ENCODE peak calls at places on chromosomes 12 and 14, in four cellular contexts. E is GM04504; A is activated naive CD8-positive, alpha-beta T cell treated with anti-CD3 and anti-CD28 coated beads, Interleukin-2, amount 50 U/mL, for 16 hours; V is HT-29. P is an unnamed sample.

GRCh38 chr12:72207094-72207493 is 65.1 kb upstream of the TRHDE start:
- DNase-seq in V (no peak), E (no peak), A (no peak), P (no peak)

GRCh38 chr14:56815301-56815700 is 5.0 kb upstream of the OTX2 start:
- DNase-seq in E (no peak), A (no peak), V (no peak), P (no peak)

GRCh38 chr14:22850944-22851790 is 14.8 kb downstream of the MMP14 start:
- DNase-seq in A (no peak), E (peak), V (no peak), P (no peak)

GRCh38 chr12:50934371-50934851 is 17.9 kb upstream of the HIGD1C start:
- DNase-seq in V (no peak), E (peak), A (no peak), P (no peak)

GRCh38 chr12:98725481-98726247 is 80.6 kb downstream of the APAF1 start:
- DNase-seq in E (peak), V (peak), A (no peak), P (peak)

GRCh38 chr14:54211562-54212308 is 185.1 kb upstream of the CDKN3 start:
- DNase-seq in V (no peak), A (no peak), E (peak), P (no peak)

GRCh38 chr14:53461823-53462222 is 308.7 kb upstream of the DDHD1 start:
- DNase-seq in E (no peak), V (no peak), A (no peak), P (no peak)

GRCh38 chr14:96585672-96586013 is 83.5 kb downstream of the PAPOLA start:
- DNase-seq in E (no peak), V (no peak), A (no peak), P (no peak)

GRCh38 chr12:45279916-45280547 is 64.1 kb downstream of the ANO6 start:
- DNase-seq in V (no peak), E (no peak), A (no peak), P (no peak)

GRCh38 chr12:40711121-40711520 is 18.9 kb downstream of the CNTN1 start:
- DNase-seq in E (no peak), A (no peak), V (no peak), P (no peak)

GRCh38 chr12:15700595-15700994 is 88.6 kb downstream of the EPS8 start:
- DNase-seq in A (no peak), E (peak), V (peak), P (peak)

GRCh38 chr12:63889236-63889635 is 44.7 kb downstream of the SRGAP1 start:
- DNase-seq in V (no peak), E (no peak), A (no peak), P (no peak)

P was measured in HFF-Myc.